ENCODE peak calls at places on chromosome 16, in nine cellular contexts. H is tibial nerve, D is stomach, W is spleen, Z is IMR-90, R is suprapubic skin, C is heart left ventricle, U is transverse colon, L is ovary. J is an unnamed sample. For H3K4me1 and H3K27me3, the result is how much of the 10 kb centered on the place peaks cover.

GRCh38 chr16:72474511-72475123 is 302.7 kb upstream of the PMFBP1 start:
- DNase-seq in U (no peak), Z (peak), D (no peak), W (no peak), C (no peak), R (no peak), H (no peak), L (no peak), J (no peak)

GRCh38 chr16:24988593-24989338 is 26.4 kb downstream of the ARHGAP17 start:
- DNase-seq in R (no peak), Z (peak), H (peak), W (no peak), C (peak), D (peak), L (no peak), U (peak), J (no peak)

GRCh38 chr16:679808-680624 is at the start of gene STUB1:
- DNase-seq in C (peak), R (peak), Z (peak), D (peak), H (peak), W (peak), L (peak), U (peak), J (peak)

GRCh38 chr16:25198021-25198420 is 18.7 kb upstream of the AQP8 start:
- DNase-seq in R (no peak), C (no peak), U (no peak), D (no peak), H (no peak), Z (peak), W (no peak), L (no peak), J (no peak)

GRCh38 chr16:46954562-46954961 is 18.9 kb downstream of the DNAJA2 start:
- DNase-seq in D (no peak), W (no peak), Z (no peak), H (no peak), L (no peak), U (no peak), C (no peak), R (no peak), J (no peak)

GRCh38 chr16:3729161-3730112 is 12.1 kb upstream of the TRAP1 start:
- DNase-seq in D (no peak), U (no peak), L (no peak), C (no peak), Z (no peak), R (no peak), W (peak), H (no peak), J (no peak)

GRCh38 chr16:86608301-86608747 is 30.0 kb downstream of the FOXL1 start:
- DNase-seq in W (no peak), R (no peak), L (no peak), H (no peak), U (no peak), Z (peak), D (no peak), C (no peak), J (no peak)

GRCh38 chr16:85634747-85635544 is 21.8 kb downstream of the GSE1 start:
- DNase-seq in C (no peak), W (no peak), H (no peak), R (no peak), D (peak), L (no peak), U (no peak), Z (no peak), J (no peak)

GRCh38 chr16:24999856-25000447 is 15.2 kb downstream of the ARHGAP17 start:
- DNase-seq in H (no peak), Z (no peak), L (no peak), R (no peak), W (no peak), C (no peak), U (no peak), D (peak), J (no peak)

GRCh38 chr16:84463221-84463620 is 41.2 kb downstream of the MEAK7 start:
- DNase-seq in U (no peak), Z (no peak), D (peak), R (peak), L (no peak), H (no peak), C (peak), W (peak), J (peak)

GRCh38 chr16:50448522-50448921 is 79.7 kb upstream of the BRD7 start:
- DNase-seq in W (no peak), Z (no peak), U (no peak), H (no peak), C (no peak), R (no peak), L (no peak), D (no peak), J (peak)

GRCh38 chr16:52068447-52069074 is 478.4 kb downstream of the TOX3 start:
- DNase-seq in R (no peak), W (no peak), Z (peak), C (no peak), U (peak), D (peak), H (no peak), L (no peak), J (no peak)

GRCh38 chr16:67396159-67396774 is 3.0 kb upstream of the TPPP3 start:
- DNase-seq in L (peak), U (peak), H (peak), D (peak), C (peak), W (peak), R (no peak), Z (peak), J (peak)

GRCh38 chr16:66511615-66512500 is 38.1 kb downstream of the TK2 start:
- DNase-seq in H (peak), U (no peak), C (no peak), R (no peak), Z (peak), L (no peak), D (peak), W (no peak), J (peak)

GRCh38 chr16:81263470-81264200 is 25.1 kb downstream of the BCO1 start:
- DNase-seq in R (no peak), D (no peak), W (no peak), U (no peak), Z (peak), H (peak), L (peak), C (no peak), J (peak)

GRCh38 chr16:19116711-19117449 is 3.1 kb downstream of the ITPRIPL2 start:
- DNase-seq in H (no peak), L (no peak), D (no peak), U (no peak), C (no peak), Z (peak), R (no peak), W (no peak), J (no peak)

GRCh38 chr16:7921360-7921759 is 588.7 kb downstream of the RBFOX1 start:
- DNase-seq in D (no peak), U (no peak), C (no peak), H (no peak), W (no peak), L (no peak), R (no peak), Z (no peak), J (no peak)

GRCh38 chr16:30535106-30535776 is 583 bp upstream of the ZNF747 start:
- DNase-seq in U (no peak), D (no peak), L (no peak), C (no peak), H (no peak), R (no peak), W (no peak), Z (no peak), J (no peak)

GRCh38 chr16:546909-547770 is 13.1 kb upstream of the PRR35 start:
- DNase-seq in W (peak), H (peak), U (peak), C (peak), D (peak), Z (peak), R (no peak), L (peak), J (peak)

GRCh38 chr16:15907863-15908478 is 19.6 kb upstream of the CEP20 start:
- DNase-seq in U (peak), Z (peak), C (no peak), D (peak), W (no peak), H (no peak), R (no peak), L (no peak), J (peak)

GRCh38 chr16:67278773-67279295 is 498 bp upstream of the PLEKHG4 start:
- DNase-seq in H (no peak), D (no peak), Z (no peak), L (no peak), W (no peak), U (peak), R (no peak), C (no peak), J (no peak)

GRCh38 chr16:13067648-13068047 is 166.2 kb downstream of the SHISA9 start:
- DNase-seq in D (no peak), H (no peak), C (no peak), L (no peak), Z (no peak), W (no peak), U (no peak), R (no peak), J (no peak)

GRCh38 chr16:10988164-10988803 is 43.9 kb downstream of the CLEC16A start:
- DNase-seq in R (no peak), L (no peak), Z (no peak), C (no peak), W (no peak), D (no peak), H (no peak), U (no peak), J (no peak)

GRCh38 chr16:4082474-4083044 is 33.7 kb downstream of the ADCY9 start:
- DNase-seq in Z (no peak), H (no peak), R (no peak), W (no peak), L (no peak), D (no peak), C (no peak), U (no peak), J (no peak)

GRCh38 chr16:72926671-72927070 is 121.3 kb downstream of the ZFHX3 start:
- DNase-seq in D (no peak), Z (no peak), R (no peak), C (no peak), U (no peak), H (no peak), L (no peak), W (no peak), J (peak)

GRCh38 chr16:8986111-8986510 is 22.4 kb upstream of the USP7 start:
- DNase-seq in Z (no peak), R (no peak), L (no peak), C (no peak), U (peak), W (no peak), D (no peak), H (no peak), J (no peak)

GRCh38 chr16:21302898-21303528 is 24.9 kb upstream of the CRYM start:
- DNase-seq in L (no peak), D (no peak), C (no peak), Z (peak), W (no peak), R (no peak), U (peak), H (no peak), J (no peak)

GRCh38 chr16:5428932-5429331 is 331.3 kb upstream of the EEF2KMT start:
- DNase-seq in R (no peak), H (no peak), D (no peak), U (peak), Z (no peak), C (no peak), L (no peak), W (no peak), J (no peak)

GRCh38 chr16:63890723-63891122 is 1231.1 kb downstream of the CDH11 start:
- DNase-seq in C (no peak), H (no peak), U (no peak), W (no peak), L (no peak), R (no peak), Z (no peak), D (no peak), J (no peak)

GRCh38 chr16:51114369-51114768 is 36.7 kb downstream of the SALL1 start:
- DNase-seq in D (no peak), W (no peak), H (no peak), Z (no peak), R (no peak), U (no peak), L (no peak), C (no peak), J (no peak)

GRCh38 chr16:84039696-84040095 is 2.9 kb downstream of the SLC38A8 start:
- DNase-seq in Z (no peak), L (no peak), R (no peak), H (no peak), W (no peak), D (no peak), U (no peak), C (no peak), J (no peak)

GRCh38 chr16:11380836-11381235 is 35.6 kb downstream of the RMI2 start:
- DNase-seq in W (peak), D (no peak), Z (no peak), U (no peak), L (no peak), H (no peak), C (no peak), R (no peak), J (peak)

GRCh38 chr16:24273511-24273910 is 17.4 kb downstream of the CACNG3 start:
- DNase-seq in H (no peak), U (no peak), D (no peak), R (no peak), Z (peak), C (no peak), L (no peak), W (no peak), J (no peak)

GRCh38 chr16:13902677-13903076 is 17.3 kb upstream of the ERCC4 start:
- DNase-seq in U (no peak), L (no peak), H (no peak), W (no peak), R (no peak), Z (peak), D (no peak), C (no peak), J (no peak)

GRCh38 chr16:11828696-11829095 is 22.6 kb downstream of the RSL1D1 start:
- DNase-seq in H (no peak), W (no peak), R (no peak), U (no peak), Z (no peak), D (no peak), C (no peak), L (no peak), J (no peak)

DNA sequence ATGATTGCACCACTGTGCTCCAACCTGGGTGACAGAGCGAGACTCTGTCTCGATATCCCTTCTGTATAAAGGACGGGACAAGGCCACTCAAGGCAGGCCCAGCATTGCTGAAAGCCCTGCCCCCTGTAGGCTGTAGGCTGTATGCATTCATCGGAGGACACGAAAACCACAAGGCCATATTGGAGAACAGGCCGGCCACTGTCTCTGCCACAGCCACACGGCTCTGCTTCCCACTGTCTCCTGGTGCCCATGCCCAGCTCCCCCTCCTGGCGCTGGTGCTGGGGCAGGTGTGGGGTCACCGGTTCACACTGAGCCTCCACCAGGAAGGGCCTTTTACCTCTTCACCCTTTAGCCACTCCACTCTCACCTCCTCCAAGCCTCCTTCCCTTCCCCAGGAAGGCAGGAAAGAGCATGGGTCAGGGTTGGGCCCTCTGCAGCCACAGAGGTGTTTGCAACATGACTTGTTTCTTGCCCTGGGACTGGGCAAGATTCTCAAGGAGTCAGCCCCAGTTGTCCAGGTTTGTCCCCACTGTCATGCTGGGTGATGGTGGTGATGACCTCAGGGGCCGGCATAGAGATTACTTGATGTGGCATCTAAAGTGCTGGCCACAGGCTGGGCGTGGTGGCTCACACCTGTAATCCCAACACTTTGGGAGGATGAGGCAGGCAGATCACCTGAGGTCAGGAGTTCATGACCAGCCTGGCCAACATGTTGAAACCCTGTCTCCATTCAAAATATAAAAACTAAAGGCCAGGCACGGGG is 5.3 kb upstream of the NTN3 start:
- DNase-seq in W (no peak), D (no peak), U (no peak), R (no peak), Z (no peak), L (peak), C (no peak), H (no peak), J (no peak)
- TF ChIP-seq POLR2A in W (no peak), D (no peak), U (no peak), R (no peak), Z (no peak), L (no peak), C (no peak), H (no peak), J (no peak)

GRCh38 chr16:89687092-89687940 is 827 bp downstream of the CDK10 start:
- DNase-seq in U (peak), R (peak), W (no peak), Z (peak), H (no peak), L (no peak), C (no peak), D (peak), J (no peak)
- H3K4me1 ChIP-seq in U (under half), R (under half), W (under half), Z (under half), H (under half), L (under half), C (under half), D (under half), J (under half)

GRCh38 chr16:87665193-87665592 is 62.9 kb downstream of the JPH3 start:
- DNase-seq in H (no peak), W (no peak), D (no peak), U (no peak), C (no peak), Z (no peak), L (no peak), R (no peak), J (no peak)
- H3K27me3 ChIP-seq in H (under half), W (under half), D (under half), U (under half), C (under half), Z (half or more), L (under half), R (under half), J (under half)

GRCh38 chr16:68764866-68765265 is 27.8 kb downstream of the CDH1 start:
- DNase-seq in W (no peak), R (no peak), L (no peak), Z (no peak), U (no peak), D (no peak), C (no peak), H (no peak), J (no peak)

GRCh38 chr16:68759062-68759461 is 22.0 kb downstream of the CDH1 start:
- DNase-seq in U (no peak), W (no peak), R (no peak), L (no peak), H (no peak), D (no peak), Z (no peak), C (no peak), J (no peak)

GRCh38 chr16:68756250-68757051 is 19.4 kb downstream of the CDH1 start:
- DNase-seq in U (peak), C (no peak), L (no peak), D (peak), H (no peak), W (no peak), R (no peak), Z (no peak), J (no peak)

GRCh38 chr16:68762996-68763756 is 26.1 kb downstream of the CDH1 start:
- DNase-seq in Z (no peak), C (no peak), H (no peak), L (no peak), D (no peak), U (no peak), W (no peak), R (no peak), J (no peak)

DNA sequence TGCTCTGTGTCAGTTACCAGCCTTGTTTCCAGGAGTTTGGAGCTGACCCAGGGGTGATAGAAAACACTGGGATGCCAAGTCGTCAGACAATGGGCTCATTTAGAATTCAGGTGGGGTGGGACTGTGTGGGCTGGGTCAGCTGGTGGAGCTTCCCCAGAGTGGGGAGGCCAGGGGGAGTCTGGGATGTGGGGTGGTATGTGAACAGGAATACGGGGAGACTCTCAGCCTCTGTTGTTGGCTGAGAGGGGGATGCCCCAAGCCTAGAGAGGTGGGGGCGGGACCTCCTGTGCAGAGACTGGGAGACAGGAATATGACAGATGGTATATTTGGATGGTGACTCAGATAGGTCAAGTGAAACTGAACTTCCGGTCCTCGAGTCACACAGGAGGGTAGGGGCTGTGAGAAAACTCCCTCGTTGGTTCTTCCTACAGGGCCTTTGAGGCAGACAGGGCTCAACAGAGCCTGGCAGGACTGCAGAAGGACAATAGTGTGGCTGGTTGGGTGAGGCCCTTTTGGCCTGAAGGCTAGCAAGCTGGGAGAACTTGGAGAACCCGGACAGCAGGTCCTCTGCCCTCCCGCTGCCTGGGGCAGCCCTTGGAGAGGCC is 23.7 kb downstream of the CDH1 start:
- DNase-seq in C (no peak), U (peak), Z (peak), W (no peak), L (no peak), D (no peak), R (no peak), H (no peak), J (no peak)
- TF ChIP-seq POLR2A in C (no peak), U (no peak), Z (no peak), W (no peak), L (no peak), D (no peak), R (no peak), H (no peak), J (no peak)

GRCh38 chr16:27369806-27370205 is 32.2 kb upstream of the IL21R start:
- DNase-seq in D (no peak), W (peak), Z (peak), H (no peak), L (no peak), C (no peak), R (no peak), U (no peak), J (no peak)
- H3K4me1 ChIP-seq in D (under half), W (half or more), Z (under half), H (under half), L (under half), C (under half), R (under half), U (under half), J (under half)

J was measured in sigmoid colon.